ENCODE peak calls at places on chromosomes 5 and 9, in seven cellular contexts. V, B, P, U, Q, T and M are unnamed samples.

GRCh38 chr5:101915559-101915958 is 380.5 kb downstream of the SLCO4C1 start:
- DNase-seq in T (no peak), Q (no peak), B (no peak), P (no peak), U (no peak), V (no peak), M (no peak)

GRCh38 chr5:66897355-66897754 is 299.2 kb downstream of the CD180 start:
- DNase-seq in P (no peak), V (no peak), Q (no peak), B (no peak), U (no peak), T (no peak), M (no peak)

GRCh38 chr5:1936901-1937300 is 54.2 kb upstream of the IRX4 start:
- DNase-seq in T (no peak), P (no peak), U (no peak), Q (no peak), V (no peak), B (no peak), M (no peak)

GRCh38 chr5:54756796-54757402 is 228.5 kb downstream of the ESM1 start:
- DNase-seq in T (no peak), P (no peak), Q (no peak), B (no peak), V (no peak), U (no peak), M (no peak)

GRCh38 chr5:56415356-56415765 is 182.2 kb upstream of the ANKRD55 start:
- DNase-seq in P (no peak), B (peak), U (no peak), V (peak), Q (no peak), T (peak), M (no peak)

GRCh38 chr9:2021731-2022130 is 6.6 kb downstream of the SMARCA2 start:
- DNase-seq in U (no peak), V (no peak), B (no peak), P (no peak), T (no peak), Q (no peak), M (no peak)

GRCh38 chr9:79301549-79301948 is 270.2 kb upstream of the TLE4 start:
- DNase-seq in U (no peak), Q (no peak), V (no peak), B (no peak), P (no peak), T (no peak), M (no peak)

GRCh38 chr5:158877124-158877581 is 222.6 kb downstream of the EBF1 start:
- DNase-seq in B (no peak), P (no peak), Q (no peak), U (no peak), V (no peak), T (no peak), M (no peak)

GRCh38 chr5:115366223-115366622 is 69.8 kb upstream of the CCDC112 start:
- DNase-seq in T (no peak), Q (no peak), U (no peak), P (no peak), V (no peak), B (no peak), M (no peak)

GRCh38 chr9:99235874-99236627 is 14.0 kb downstream of the SEC61B start:
- DNase-seq in U (no peak), Q (no peak), P (no peak), T (no peak), V (no peak), B (no peak), M (no peak)